ENCODE peak calls at places on chromosomes 7 and 10, in eight cellular contexts. T is KBM-7, W is GM23338, Y is substantia nigra, E is NCI-H446 treated with DMSO at 0.1 percent for 48 hours, N is HuH-7, G is NCI-H1105 treated with DMSO at 0.1 percent for 48 hours, R is EL. V is an unnamed sample.

GRCh38 chr7:139853576-139854511 is 24.8 kb downstream of the TBXAS1 start:
- DNase-seq in Y (no peak), R (peak), T (peak), E (no peak), G (no peak), N (no peak), W (no peak), V (no peak)

GRCh38 chr10:79106651-79107050 is 37.9 kb downstream of the ZMIZ1 start:
- DNase-seq in G (no peak), N (no peak), W (no peak), R (no peak), E (no peak), Y (no peak), T (no peak), V (no peak)

GRCh38 chr10:132706701-132707100 is 79.2 kb downstream of the NKX6-2 start:
- DNase-seq in R (no peak), W (no peak), G (no peak), T (no peak), E (no peak), N (no peak), Y (no peak), V (peak)

GRCh38 chr10:97718659-97719142 is 5.2 kb downstream of the MARVELD1 start:
- DNase-seq in E (no peak), R (no peak), T (no peak), G (peak), N (peak), Y (no peak), W (peak), V (peak)

GRCh38 chr7:137454169-137455166 is 110.9 kb upstream of the PTN start:
- DNase-seq in G (peak), W (peak), T (peak), N (peak), Y (no peak), R (peak), E (peak), V (no peak)

GRCh38 chr10:116385994-116386809 is 41.4 kb upstream of the PNLIPRP3 start:
- DNase-seq in E (no peak), Y (no peak), G (peak), R (peak), W (peak), N (no peak), T (peak), V (no peak)

GRCh38 chr10:129758180-129758579 is 205.9 kb downstream of the EBF3 start:
- DNase-seq in R (no peak), T (no peak), W (no peak), Y (no peak), N (no peak), G (no peak), E (no peak), V (no peak)

GRCh38 chr7:30093351-30094019 is 41.3 kb upstream of the MTURN start:
- DNase-seq in Y (no peak), G (no peak), T (no peak), W (no peak), N (no peak), E (no peak), R (no peak), V (no peak)

GRCh38 chr7:128361463-128362441 is at the start of gene PRRT4:
- DNase-seq in G (peak), R (peak), E (no peak), W (peak), T (peak), Y (no peak), N (peak), V (peak)

GRCh38 chr10:43885842-43886241 is 237.2 kb upstream of the ZNF32 start:
- DNase-seq in E (no peak), G (no peak), R (no peak), W (peak), N (no peak), Y (no peak), T (no peak), V (no peak)

GRCh38 chr7:28078036-28078901 is 102.3 kb downstream of the JAZF1 start:
- DNase-seq in W (peak), T (peak), N (peak), R (peak), E (no peak), G (peak), Y (no peak), V (peak)

GRCh38 chr7:101018271-101019167 is 1.4 kb upstream of the MUC17 start:
- DNase-seq in R (no peak), T (no peak), Y (no peak), E (no peak), W (peak), G (no peak), N (no peak), V (no peak)

GRCh38 chr10:33901166-33901565 is 566.7 kb upstream of the NRP1 start:
- DNase-seq in W (no peak), R (peak), Y (no peak), G (no peak), T (no peak), E (no peak), N (no peak), V (no peak)

GRCh38 chr10:49058341-49059255 is 56.7 kb downstream of the VSTM4 start:
- DNase-seq in N (no peak), R (no peak), W (no peak), Y (no peak), E (no peak), G (no peak), T (no peak), V (no peak)

GRCh38 chr7:2043316-2044039 is 189.3 kb downstream of the MAD1L1 start:
- DNase-seq in E (no peak), W (no peak), N (no peak), Y (no peak), T (no peak), G (no peak), R (no peak), V (no peak)

GRCh38 chr7:23121175-23121574 is 15.6 kb downstream of the KLHL7 start:
- DNase-seq in N (no peak), G (no peak), E (no peak), T (no peak), R (no peak), Y (no peak), W (no peak), V (no peak)

GRCh38 chr10:13890233-13890616 is 303.5 kb downstream of the PRPF18 start:
- DNase-seq in N (no peak), Y (no peak), G (no peak), W (no peak), E (no peak), T (no peak), R (peak), V (no peak)

V was measured in head of caudate nucleus.